ENCODE peak calls at places on chromosomes 5 and 9, in eight cellular contexts. W is upper lobe of left lung, Z is T47D, E is transverse colon, T is MV-4-11, S is HS-27A, F is nucleus accumbens, K is endodermal cell. Q is an unnamed sample.
A peak's percentile ranks its signal among the peaks of the same experiment; 100 is the strongest.

GRCh38 chr5:8676731-8677130 is 807.8 kb downstream of the MTRR start:
- DNase-seq in W (no peak), S (no peak), Z (no peak), K (no peak), F (no peak), E (no peak), T (no peak), Q (no peak)

GRCh38 chr9:35790385-35791291 is 753 bp upstream of the NPR2 start:
- DNase-seq in E (peak; percentile 71), Z (peak; percentile 65), F (peak; percentile 61), W (peak; percentile 76), T (peak; percentile 39), S (peak; percentile 57), K (peak; percentile 86), Q (peak; percentile 92)

GRCh38 chr9:68560131-68560844 is 19.6 kb upstream of the TMEM252 start:
- DNase-seq in W (no peak), S (no peak), F (no peak), E (peak; percentile 63), K (peak; percentile 96), Z (no peak), T (peak; percentile 70), Q (peak; percentile 57)

GRCh38 chr5:38347040-38347763 is 88.8 kb downstream of the EGFLAM start:
- DNase-seq in E (no peak), F (no peak), W (no peak), Z (no peak), K (peak; percentile 45), S (peak; percentile 11), T (no peak), Q (no peak)

GRCh38 chr9:76101472-76101871 is 211.0 kb downstream of the PCSK5 start:
- DNase-seq in E (no peak), K (no peak), W (no peak), T (no peak), F (no peak), S (no peak), Z (no peak), Q (no peak)

GRCh38 chr5:173499471-173500212 is 116.8 kb downstream of the BOD1 start:
- DNase-seq in K (no peak), E (no peak), F (no peak), Z (no peak), S (no peak), W (peak; percentile 45), T (no peak), Q (no peak)

GRCh38 chr9:134294228-134295071 is 31.8 kb upstream of the RXRA start:
- DNase-seq in E (peak; percentile 24), W (peak; percentile 89), Z (no peak), K (no peak), F (no peak), S (no peak), T (no peak), Q (peak; percentile 82)

GRCh38 chr9:12916037-12916436 is 141.2 kb downstream of the LURAP1L start:
- DNase-seq in K (no peak), W (no peak), T (no peak), F (peak; percentile 33), E (no peak), S (no peak), Z (no peak), Q (no peak)

GRCh38 chr5:120327180-120327579 is 136.9 kb upstream of the PRR16 start:
- DNase-seq in T (no peak), K (no peak), Z (no peak), S (no peak), E (no peak), F (no peak), W (no peak), Q (no peak)

GRCh38 chr5:173290477-173291131 is 37.6 kb downstream of the STC2 start:
- DNase-seq in E (no peak), S (no peak), Z (no peak), T (no peak), W (no peak), F (no peak), K (no peak), Q (no peak)

GRCh38 chr5:88732181-88732633 is 150.8 kb downstream of the MEF2C start:
- DNase-seq in T (peak; percentile 98), K (no peak), W (no peak), S (no peak), F (no peak), Z (no peak), E (peak; percentile 43), Q (no peak)

GRCh38 chr9:113343732-113344231 is 3.7 kb upstream of the WDR31 start:
- DNase-seq in F (peak; percentile 78), W (peak; percentile 53), T (peak; percentile 87), E (peak; percentile 86), Z (no peak), S (no peak), K (peak; percentile 22), Q (no peak)

GRCh38 chr5:1724822-1725602 is 74.6 kb downstream of the MRPL36 start:
- DNase-seq in W (peak; percentile 66), S (no peak), Z (no peak), F (no peak), E (no peak), K (peak; percentile 89), T (no peak), Q (peak; percentile 91)

GRCh38 chr5:57779383-57780223 is 297.0 kb upstream of the ACTBL2 start:
- DNase-seq in W (no peak), F (peak; percentile 32), E (no peak), T (peak; percentile 25), S (no peak), K (peak; percentile 68), Z (peak; percentile 46), Q (no peak)

GRCh38 chr5:112865128-112865527 is 4.0 kb downstream of the SRP19 start:
- DNase-seq in S (no peak), W (no peak), E (no peak), F (no peak), Z (no peak), K (no peak), T (no peak), Q (no peak)

GRCh38 chr9:4011062-4011461 is 288.8 kb downstream of the GLIS3 start:
- DNase-seq in S (no peak), T (no peak), E (no peak), Z (no peak), W (no peak), K (no peak), F (no peak), Q (no peak)

GRCh38 chr5:169152946-169153345 is 148.0 kb downstream of the SLIT3 start:
- DNase-seq in Z (no peak), T (no peak), W (no peak), S (no peak), K (no peak), F (no peak), E (no peak), Q (no peak)

GRCh38 chr5:53087596-53087995 is 22.0 kb downstream of the MOCS2 start:
- DNase-seq in T (no peak), F (peak; percentile 44), E (no peak), K (no peak), Z (no peak), W (no peak), S (no peak), Q (no peak)